ENCODE peak calls at places on chromosome 10, in eight cellular contexts. B is cardiac septum, C is cerebellum, I is ovary, F is HT-29, Z is EH, S is upper lobe of right lung, N is NCI-H1092. A is an unnamed sample.

GRCh38 chr10:132390455-132391371 is 6.3 kb upstream of the PWWP2B start:
- DNase-seq in Z (no peak), B (no peak), N (no peak), C (no peak), F (no peak), S (peak; percentile 52), I (peak; percentile 35), A (no peak)

GRCh38 chr10:76973515-76974289 is 663.9 kb downstream of the KCNMA1 start:
- DNase-seq in C (no peak), F (no peak), S (no peak), B (no peak), I (no peak), Z (peak; percentile 77), N (no peak), A (no peak)

GRCh38 chr10:32256613-32257437 is 90.1 kb downstream of the EPC1 start:
- DNase-seq in B (peak; percentile 85), S (peak; percentile 80), I (peak; percentile 72), Z (peak; percentile 64), C (peak; percentile 68), N (no peak), F (peak; percentile 82), A (peak; percentile 84)

GRCh38 chr10:79399242-79399831 is 46.1 kb downstream of the ZCCHC24 start:
- DNase-seq in F (peak; percentile 53), B (peak; percentile 94), I (peak; percentile 93), S (peak; percentile 90), C (peak; percentile 27), N (no peak), Z (peak; percentile 99), A (peak; percentile 81)

GRCh38 chr10:84269773-84270172 is 24.9 kb downstream of the RGR start:
- DNase-seq in B (no peak), F (no peak), N (no peak), Z (peak; percentile 87), C (no peak), S (no peak), I (no peak), A (no peak)

GRCh38 chr10:132784582-132785432 is 1.1 kb downstream of the NKX6-2 start:
- DNase-seq in Z (no peak), C (no peak), B (no peak), S (no peak), N (no peak), I (no peak), F (no peak), A (no peak)

GRCh38 chr10:1809139-1809755 is 71.9 kb upstream of the ADARB2 start:
- DNase-seq in I (no peak), N (no peak), C (no peak), S (no peak), B (no peak), F (no peak), Z (no peak), A (no peak)

GRCh38 chr10:51972733-51973346 is 273.4 kb upstream of the CSTF2T start:
- DNase-seq in Z (no peak), I (no peak), S (no peak), B (no peak), C (no peak), F (no peak), N (no peak), A (no peak)

GRCh38 chr10:112754001-112754411 is 196.0 kb upstream of the TCF7L2 start:
- DNase-seq in N (no peak), C (no peak), Z (no peak), I (no peak), B (no peak), S (no peak), F (no peak), A (no peak)

GRCh38 chr10:47371629-47372485 is 12.2 kb downstream of the ZNF488 start:
- DNase-seq in F (no peak), Z (no peak), N (no peak), C (no peak), B (no peak), S (no peak), I (no peak), A (no peak)